ENCODE peak calls at places on chromosome 3, in ten cellular contexts. D, I, B, W, V, P, E, U, Q and R are unnamed samples.

GRCh38 chr3:23706116-23706515 is 99.6 kb upstream of the UBE2E1 start:
- DNase-seq in W (no peak), Q (no peak), P (no peak), I (peak), V (no peak), U (no peak), B (no peak), E (no peak), D (no peak), R (no peak)

GRCh38 chr3:171506743-171507319 is 46.6 kb upstream of the TNIK start:
- DNase-seq in Q (no peak), W (no peak), E (no peak), I (peak), V (no peak), B (no peak), U (no peak), D (no peak), P (no peak), R (no peak)

GRCh38 chr3:185561958-185562357 is 9.6 kb upstream of the LIPH start:
- DNase-seq in D (no peak), Q (no peak), W (no peak), U (no peak), P (no peak), I (no peak), V (no peak), B (peak), E (no peak), R (no peak)

GRCh38 chr3:155572085-155572484 is 172.8 kb downstream of the PLCH1 start:
- DNase-seq in B (no peak), I (peak), Q (no peak), V (no peak), D (no peak), P (no peak), U (no peak), W (no peak), E (no peak), R (no peak)

GRCh38 chr3:30518201-30518864 is 88.1 kb upstream of the TGFBR2 start:
- DNase-seq in B (no peak), E (peak), U (no peak), D (no peak), V (no peak), I (peak), Q (no peak), W (no peak), P (peak), R (no peak)

GRCh38 chr3:184332370-184333090 is 4.9 kb upstream of the FAM131A start:
- DNase-seq in D (no peak), E (no peak), B (no peak), Q (no peak), P (no peak), W (peak), I (peak), V (no peak), U (no peak), R (no peak)

GRCh38 chr3:172938788-172939187 is 188.3 kb downstream of the ECT2 start:
- DNase-seq in B (no peak), P (no peak), V (no peak), Q (no peak), I (no peak), U (no peak), E (no peak), W (no peak), D (no peak), R (no peak)

GRCh38 chr3:156837130-156837529 is 11.0 kb downstream of the LEKR1 start:
- DNase-seq in E (no peak), V (no peak), B (no peak), I (peak), U (no peak), D (no peak), Q (no peak), W (no peak), P (no peak), R (no peak)

GRCh38 chr3:101984356-101984755 is 135.0 kb downstream of the NFKBIZ start:
- DNase-seq in B (no peak), V (no peak), W (no peak), D (no peak), E (no peak), U (no peak), P (no peak), Q (no peak), I (no peak), R (no peak)

GRCh38 chr3:52299815-52300611 is 12.4 kb downstream of the GLYCTK start:
- DNase-seq in W (no peak), Q (peak), U (no peak), E (peak), V (peak), P (no peak), I (no peak), B (no peak), D (no peak), R (no peak)

GRCh38 chr3:157868168-157868567 is 238.1 kb downstream of the SHOX2 start:
- DNase-seq in B (no peak), E (no peak), V (no peak), Q (no peak), U (no peak), W (no peak), I (peak), P (no peak), D (no peak), R (no peak)

GRCh38 chr3:186102687-186103086 is 6.2 kb downstream of the ETV5 start:
- DNase-seq in Q (no peak), E (no peak), W (no peak), B (no peak), D (no peak), U (peak), V (no peak), I (no peak), P (no peak), R (no peak)

GRCh38 chr3:81888822-81889557 is 127.5 kb upstream of the GBE1 start:
- DNase-seq in Q (no peak), V (no peak), U (no peak), E (no peak), D (no peak), P (no peak), W (no peak), B (no peak), I (no peak), R (no peak)

GRCh38 chr3:100875239-100875638 is 118.0 kb downstream of the ABI3BP start:
- DNase-seq in B (no peak), Q (peak), V (no peak), I (peak), U (no peak), W (no peak), E (peak), D (no peak), P (no peak), R (no peak)

GRCh38 chr3:168511428-168512014 is 415.8 kb upstream of the GOLIM4 start:
- DNase-seq in D (no peak), I (peak), U (no peak), Q (no peak), V (no peak), E (no peak), B (no peak), W (no peak), P (no peak), R (no peak)

GRCh38 chr3:102068327-102068726 is 219.0 kb downstream of the NFKBIZ start:
- DNase-seq in D (no peak), B (no peak), U (no peak), I (peak), E (no peak), P (no peak), W (no peak), V (no peak), Q (no peak), R (no peak)

GRCh38 chr3:35393916-35394315 is 245.4 kb upstream of the ARPP21 start:
- DNase-seq in Q (no peak), U (no peak), E (no peak), P (no peak), B (no peak), D (no peak), V (no peak), W (no peak), I (no peak), R (no peak)

GRCh38 chr3:42720126-42720525 is 17.5 kb upstream of the HHATL start:
- DNase-seq in U (no peak), W (no peak), E (no peak), D (no peak), B (no peak), Q (no peak), V (no peak), I (no peak), P (no peak), R (no peak)

GRCh38 chr3:99674086-99674789 is 35.8 kb downstream of the COL8A1 start:
- DNase-seq in U (no peak), I (no peak), B (no peak), Q (no peak), V (no peak), E (no peak), P (peak), W (no peak), D (no peak), R (no peak)

GRCh38 chr3:11384074-11384473 is 111.9 kb downstream of the ATG7 start:
- DNase-seq in E (no peak), V (no peak), W (no peak), Q (no peak), P (no peak), I (peak), D (no peak), U (no peak), B (no peak), R (no peak)

GRCh38 chr3:163878396-163878795 is 1199.9 kb downstream of the SI start:
- DNase-seq in B (no peak), D (no peak), U (no peak), I (no peak), P (no peak), E (no peak), W (no peak), Q (no peak), V (no peak), R (no peak)

GRCh38 chr3:137199678-137200077 is 241.9 kb downstream of the IL20RB start:
- DNase-seq in V (no peak), B (no peak), I (no peak), D (no peak), Q (no peak), U (no peak), E (no peak), P (no peak), W (no peak), R (no peak)

GRCh38 chr3:60935709-60936108 is 315.5 kb downstream of the FHIT start:
- DNase-seq in Q (no peak), E (no peak), U (no peak), D (no peak), B (no peak), P (no peak), W (peak), V (no peak), I (peak), R (no peak)

GRCh38 chr3:111823341-111823830 is 35.7 kb upstream of the PHLDB2 start:
- DNase-seq in D (no peak), P (no peak), Q (no peak), E (no peak), U (no peak), I (no peak), W (no peak), B (no peak), V (no peak), R (no peak)

GRCh38 chr3:24722106-24722505 is 227.5 kb upstream of the THRB start:
- DNase-seq in U (no peak), B (no peak), V (no peak), D (no peak), E (no peak), I (no peak), W (no peak), P (no peak), Q (no peak), R (no peak)

GRCh38 chr3:170180107-170180951 is 1.2 kb downstream of the PHC3 start:
- DNase-seq in Q (no peak), I (peak), D (no peak), V (no peak), U (no peak), W (no peak), E (no peak), B (no peak), P (no peak), R (no peak)

GRCh38 chr3:141782386-141782932 is 19.3 kb downstream of the GRK7 start:
- DNase-seq in W (no peak), U (no peak), Q (no peak), P (no peak), I (no peak), E (no peak), V (no peak), B (no peak), D (no peak), R (peak)

GRCh38 chr3:129016725-129017530 is 15.8 kb downstream of the EFCC1 start:
- DNase-seq in E (no peak), V (no peak), P (no peak), B (no peak), W (no peak), Q (no peak), I (no peak), U (no peak), D (no peak), R (no peak)

GRCh38 chr3:18649666-18650363 is 224.7 kb upstream of the SATB1 start:
- DNase-seq in Q (no peak), I (no peak), B (no peak), U (no peak), P (no peak), W (no peak), V (no peak), E (no peak), D (no peak), R (no peak)

GRCh38 chr3:23944861-23945652 is at the start of gene NR1D2:
- DNase-seq in Q (peak), U (peak), B (peak), V (peak), D (peak), E (peak), P (peak), W (peak), I (peak), R (peak)

GRCh38 chr3:73497646-73498406 is 126.9 kb downstream of the PDZRN3 start:
- DNase-seq in I (no peak), W (no peak), P (no peak), U (no peak), Q (no peak), B (no peak), D (no peak), E (no peak), V (no peak), R (no peak)

GRCh38 chr3:170768334-170768801 is 101.6 kb downstream of the RPL22L1 start:
- DNase-seq in V (no peak), U (peak), W (no peak), B (no peak), E (no peak), D (no peak), I (peak), P (no peak), Q (no peak), R (no peak)

GRCh38 chr3:111808439-111808838 is 50.6 kb upstream of the PHLDB2 start:
- DNase-seq in V (no peak), U (no peak), P (no peak), B (no peak), Q (no peak), E (no peak), D (no peak), W (no peak), I (peak), R (no peak)

DNA sequence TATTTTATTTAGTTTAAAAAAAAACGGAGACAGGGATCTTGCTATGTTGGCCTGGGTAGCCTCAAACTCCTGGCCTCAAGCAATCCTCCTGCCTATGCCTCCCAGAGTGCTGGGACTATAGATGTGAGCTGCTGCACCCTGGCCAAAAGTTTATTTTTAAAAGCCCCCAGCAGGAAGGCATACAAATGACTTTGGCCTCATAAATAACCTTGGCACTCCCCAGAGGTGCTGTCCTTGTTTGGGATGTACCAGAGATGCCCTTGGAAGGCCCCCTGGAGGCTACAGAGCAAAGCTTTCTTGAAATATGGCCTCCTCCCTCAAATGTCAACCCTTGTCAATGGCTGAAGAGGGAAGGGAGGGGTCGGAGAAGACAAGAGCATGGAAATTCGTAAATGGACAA is 14.0 kb upstream of the RTP3 start:
- DNase-seq in D (no peak), W (no peak), U (no peak), I (no peak), P (no peak), E (no peak), B (no peak), V (no peak), Q (no peak), R (no peak)
- TF ChIP-seq CTCF in D (no peak), W (peak), U (no peak), I (no peak), P (no peak), E (no peak), B (no peak), V (no peak), Q (no peak), R (no peak)

GRCh38 chr3:38707730-38708129 is 58.2 kb upstream of the SCN5A start:
- DNase-seq in U (no peak), W (no peak), P (no peak), I (no peak), D (no peak), B (no peak), V (no peak), E (no peak), Q (no peak), R (no peak)
- TF ChIP-seq CTCF in U (no peak), W (no peak), P (no peak), I (peak), D (peak), B (no peak), V (no peak), E (no peak), Q (peak), R (peak)

DNA sequence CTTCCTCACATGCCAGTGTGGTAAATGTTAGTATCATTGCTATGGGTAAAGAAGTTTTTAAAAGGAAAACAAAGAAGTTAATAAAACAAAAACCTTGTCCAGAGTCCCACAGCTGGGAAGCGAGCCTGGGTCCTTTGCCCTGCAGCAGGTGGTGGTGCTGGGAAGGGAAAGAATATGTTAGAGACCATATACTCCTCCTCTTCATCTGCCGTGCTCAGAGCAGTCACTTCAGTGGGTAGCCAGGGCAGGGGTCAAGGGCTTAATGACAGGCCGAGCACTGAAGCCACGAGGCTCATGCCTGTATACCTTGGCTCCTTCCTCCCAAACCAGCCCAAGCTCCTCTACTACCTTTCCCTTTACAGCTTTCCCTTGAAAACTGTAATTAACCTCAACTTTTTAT is 362.0 kb downstream of the EPHB1 start:
- DNase-seq in V (peak), E (no peak), I (no peak), W (no peak), Q (no peak), U (no peak), P (no peak), D (no peak), B (no peak), R (no peak)
- TF ChIP-seq CTCF in V (no peak), E (no peak), I (no peak), W (no peak), Q (no peak), U (no peak), P (no peak), D (no peak), B (no peak), R (no peak)

GRCh38 chr3:191438150-191438814 is 22.7 kb upstream of the PYDC2 start:
- DNase-seq in I (no peak), P (no peak), E (no peak), V (no peak), D (no peak), Q (no peak), W (no peak), B (no peak), U (no peak), R (no peak)
- TF ChIP-seq CTCF in I (no peak), P (no peak), E (no peak), V (no peak), D (no peak), Q (no peak), W (no peak), B (no peak), U (no peak), R (no peak)

GRCh38 chr3:29141912-29142262 is 139.0 kb upstream of the RBMS3 start:
- DNase-seq in P (no peak), I (no peak), E (no peak), U (no peak), D (no peak), W (no peak), V (no peak), Q (no peak), B (no peak), R (no peak)

GRCh38 chr3:29145370-29145769 is 135.5 kb upstream of the RBMS3 start:
- DNase-seq in P (no peak), E (no peak), B (no peak), D (no peak), Q (no peak), V (no peak), U (no peak), I (no peak), W (no peak), R (no peak)

GRCh38 chr3:29143151-29143550 is 137.7 kb upstream of the RBMS3 start:
- DNase-seq in P (no peak), D (no peak), U (no peak), W (no peak), E (no peak), Q (no peak), V (no peak), B (no peak), I (no peak), R (no peak)

GRCh38 chr3:29144361-29144760 is 136.5 kb upstream of the RBMS3 start:
- DNase-seq in Q (no peak), P (no peak), I (no peak), V (no peak), U (no peak), B (no peak), E (no peak), W (no peak), D (no peak), R (no peak)

DNA sequence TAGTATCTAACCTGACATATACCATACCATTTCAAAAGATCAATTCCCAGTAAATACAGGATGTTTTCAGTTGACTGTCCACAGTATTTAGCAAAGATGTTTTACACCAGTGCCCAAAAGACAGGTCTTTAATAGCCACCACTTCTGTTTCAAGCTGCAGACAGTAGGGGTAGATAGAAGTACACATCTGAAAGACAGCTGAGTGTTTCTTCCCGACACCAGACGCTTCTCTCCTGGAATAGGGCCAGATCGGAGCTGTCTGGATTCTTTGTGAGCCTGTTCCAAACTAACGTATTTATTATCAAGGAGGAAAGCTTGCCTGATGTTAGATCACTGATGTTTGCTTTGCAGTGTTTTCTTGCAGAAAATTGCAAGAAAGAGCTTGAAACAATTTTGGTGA is 136.1 kb upstream of the RBMS3 start:
- DNase-seq in E (peak), P (no peak), U (no peak), D (no peak), Q (peak), W (peak), I (peak), V (no peak), B (no peak), R (peak)
- TF ChIP-seq CTCF in E (no peak), P (no peak), U (no peak), D (no peak), Q (peak), W (peak), I (peak), V (no peak), B (peak), R (peak)

GRCh38 chr3:3066378-3066777 is 43.8 kb downstream of the IL5RA start:
- DNase-seq in V (no peak), Q (no peak), E (no peak), W (no peak), I (no peak), U (no peak), P (no peak), D (no peak), B (no peak), R (no peak)

GRCh38 chr3:3068358-3068881 is 41.8 kb downstream of the IL5RA start:
- DNase-seq in B (no peak), D (no peak), P (no peak), Q (no peak), W (no peak), E (no peak), V (no peak), U (no peak), I (no peak), R (no peak)

GRCh38 chr3:3069723-3070122 is 40.5 kb downstream of the IL5RA start:
- DNase-seq in B (no peak), Q (no peak), V (no peak), U (no peak), D (no peak), E (no peak), P (no peak), W (no peak), I (no peak), R (no peak)

GRCh38 chr3:3065876-3066275 is 44.3 kb downstream of the IL5RA start:
- DNase-seq in E (no peak), P (no peak), D (no peak), I (peak), W (no peak), V (no peak), U (no peak), Q (no peak), B (no peak), R (no peak)

DNA sequence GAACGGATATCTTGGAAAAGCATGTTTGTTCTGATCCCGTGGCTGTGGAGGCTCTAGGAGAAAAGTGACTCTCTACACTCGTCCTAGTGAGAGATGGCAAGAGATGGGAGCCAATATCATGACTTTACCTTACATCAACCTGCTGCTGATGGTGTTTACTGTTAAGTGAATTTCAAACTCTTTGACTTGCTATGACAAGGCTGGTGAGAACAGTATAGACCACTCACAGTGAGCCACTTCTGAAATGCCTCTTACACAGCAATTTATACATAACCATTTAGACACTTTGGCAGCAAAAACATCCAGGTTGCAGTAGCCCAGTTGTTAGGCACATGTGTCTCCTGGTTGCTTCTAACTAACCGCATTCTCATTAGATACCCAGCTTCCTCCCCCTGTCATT is 43.3 kb downstream of the IL5RA start:
- DNase-seq in V (no peak), U (no peak), I (no peak), W (no peak), E (no peak), B (no peak), P (no peak), D (no peak), Q (no peak), R (no peak)
- TF ChIP-seq CTCF in V (no peak), U (no peak), I (no peak), W (no peak), E (no peak), B (no peak), P (no peak), D (no peak), Q (no peak), R (no peak)